ENCODE peak calls at places on chromosome 3, in four cellular contexts. K is stomach, P is cardiac fibroblast, D is body of pancreas. L is an unnamed sample.
A peak's percentile ranks its signal among the peaks of the same experiment; 100 is the strongest.

GRCh38 chr3:74614133-74614967 is at the start of gene CNTN3:
- DNase-seq in K (peak; percentile 43), P (peak; percentile 25), D (peak; percentile 67), L (peak; percentile 36)

GRCh38 chr3:141769171-141769894 is 6.1 kb downstream of the GRK7 start:
- DNase-seq in K (no peak), P (peak; percentile 25), D (no peak), L (peak; percentile 36)

GRCh38 chr3:134879991-134880390 is 84.9 kb downstream of the EPHB1 start:
- DNase-seq in K (no peak), P (no peak), D (no peak), L (no peak)

GRCh38 chr3:194283218-194284006 is 67.7 kb downstream of the CPN2 start:
- DNase-seq in K (no peak), P (no peak), D (no peak), L (peak; percentile 70)

GRCh38 chr3:123880998-123881561 is 3.1 kb downstream of the MYLK start:
- DNase-seq in K (no peak), P (peak; percentile 65), D (peak; percentile 17), L (peak; percentile 65)

GRCh38 chr3:30952786-30953185 is 58.3 kb upstream of the GADL1 start:
- DNase-seq in K (no peak), P (peak; percentile 27), D (no peak), L (peak; percentile 45)

GRCh38 chr3:33980252-33980651 is 181.8 kb downstream of the PDCD6IP start:
- DNase-seq in K (no peak), P (peak; percentile 85), D (peak; percentile 5), L (peak; percentile 68)

GRCh38 chr3:12716605-12717121 is 42.4 kb downstream of the TMEM40 start:
- DNase-seq in K (no peak), P (peak; percentile 37), D (no peak), L (peak; percentile 38)

GRCh38 chr3:144652573-144652972 is 681.0 kb downstream of the DIPK2A start:
- DNase-seq in K (no peak), P (peak; percentile 65), D (no peak), L (peak; percentile 33)

GRCh38 chr3:27426926-27427325 is 57.3 kb downstream of the SLC4A7 start:
- DNase-seq in K (no peak), P (no peak), D (no peak), L (no peak)

GRCh38 chr3:141237701-141238521 is 6.3 kb downstream of the PXYLP1 start:
- DNase-seq in K (peak; percentile 87), P (no peak), D (peak; percentile 96), L (no peak)

GRCh38 chr3:168002786-168003368 is 92.8 kb downstream of the GOLIM4 start:
- DNase-seq in K (peak; percentile 64), P (peak; percentile 77), D (peak; percentile 47), L (peak; percentile 78)

GRCh38 chr3:190586631-190587000 is 72.7 kb downstream of the IL1RAP start:
- DNase-seq in K (no peak), P (peak; percentile 90), D (no peak), L (peak; percentile 35)

GRCh38 chr3:176032043-176032442 is 1165.2 kb downstream of the TBL1XR1 start:
- DNase-seq in K (no peak), P (no peak), D (no peak), L (no peak)

GRCh38 chr3:68666409-68667193 is 265.7 kb downstream of the TAFA4 start:
- DNase-seq in K (no peak), P (no peak), D (no peak), L (no peak)

GRCh38 chr3:170899455-170899854 is 9.0 kb downstream of the EIF5A2 start:
- DNase-seq in K (no peak), P (no peak), D (no peak), L (no peak)

GRCh38 chr3:155676252-155676981 is 68.5 kb downstream of the PLCH1 start:
- DNase-seq in K (peak; percentile 43), P (peak; percentile 36), D (peak; percentile 55), L (peak; percentile 60)

GRCh38 chr3:174101244-174101643 is 703.7 kb downstream of the NLGN1 start:
- DNase-seq in K (no peak), P (no peak), D (no peak), L (no peak)

DNA sequence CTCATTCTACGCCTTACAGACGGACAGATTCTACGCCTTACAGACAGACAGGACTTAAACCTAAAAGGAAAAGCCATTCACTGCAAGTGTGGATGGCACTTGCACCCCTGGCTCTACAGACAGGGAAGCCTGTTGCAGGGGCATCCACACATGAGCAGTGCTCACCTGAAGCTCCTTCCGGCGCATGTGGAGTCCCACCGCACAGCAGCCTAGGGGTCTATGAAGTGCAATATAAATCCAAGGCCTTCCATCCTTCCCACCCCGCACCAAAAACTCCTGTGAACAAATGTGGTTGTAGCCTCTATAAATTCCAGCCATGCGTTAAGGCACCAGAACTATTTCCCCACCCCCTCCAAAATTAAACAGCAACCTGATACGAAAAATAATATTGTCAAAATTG is 121.3 kb downstream of the LRIG1 start:
- DNase-seq in K (no peak), P (no peak), D (no peak), L (no peak)
- H3K4me3 ChIP-seq in K (no peak overlapping the region), P (no peak overlapping the region), D (no peak overlapping the region), L (no peak overlapping the region)

GRCh38 chr3:185290266-185290665 is 36.4 kb upstream of the EHHADH start:
- DNase-seq in K (no peak), P (peak; percentile 18), D (no peak), L (no peak)
- TF ChIP-seq CTCF in K (no peak), P (no peak), D (no peak), L (no peak)

GRCh38 chr3:149657796-149658443 is at the start of gene WWTR1:
- DNase-seq in K (peak; percentile 88), P (peak; percentile 95), D (peak; percentile 92), L (peak; percentile 94)

GRCh38 chr3:149657458-149657795 is 398 bp downstream of the WWTR1 start:
- DNase-seq in K (peak; percentile 33), P (peak; percentile 73), D (peak; percentile 77), L (peak; percentile 70)

GRCh38 chr3:149654188-149654601 is 3.6 kb downstream of the WWTR1 start:
- DNase-seq in K (no peak), P (peak; percentile 81), D (no peak), L (peak; percentile 90)

GRCh38 chr3:149653564-149653963 is 4.3 kb downstream of the WWTR1 start:
- DNase-seq in K (no peak), P (no peak), D (no peak), L (no peak)

GRCh38 chr3:149655826-149656599 is 1.8 kb downstream of the WWTR1 start:
- DNase-seq in K (no peak), P (peak; percentile 44), D (no peak), L (no peak)
- H3K4me3 ChIP-seq in K (peak overlapping the region; percentile 63), P (peak overlapping the region; percentile 91), D (peak overlapping the region; percentile 10), L (peak overlapping the region; percentile 98)

DNA sequence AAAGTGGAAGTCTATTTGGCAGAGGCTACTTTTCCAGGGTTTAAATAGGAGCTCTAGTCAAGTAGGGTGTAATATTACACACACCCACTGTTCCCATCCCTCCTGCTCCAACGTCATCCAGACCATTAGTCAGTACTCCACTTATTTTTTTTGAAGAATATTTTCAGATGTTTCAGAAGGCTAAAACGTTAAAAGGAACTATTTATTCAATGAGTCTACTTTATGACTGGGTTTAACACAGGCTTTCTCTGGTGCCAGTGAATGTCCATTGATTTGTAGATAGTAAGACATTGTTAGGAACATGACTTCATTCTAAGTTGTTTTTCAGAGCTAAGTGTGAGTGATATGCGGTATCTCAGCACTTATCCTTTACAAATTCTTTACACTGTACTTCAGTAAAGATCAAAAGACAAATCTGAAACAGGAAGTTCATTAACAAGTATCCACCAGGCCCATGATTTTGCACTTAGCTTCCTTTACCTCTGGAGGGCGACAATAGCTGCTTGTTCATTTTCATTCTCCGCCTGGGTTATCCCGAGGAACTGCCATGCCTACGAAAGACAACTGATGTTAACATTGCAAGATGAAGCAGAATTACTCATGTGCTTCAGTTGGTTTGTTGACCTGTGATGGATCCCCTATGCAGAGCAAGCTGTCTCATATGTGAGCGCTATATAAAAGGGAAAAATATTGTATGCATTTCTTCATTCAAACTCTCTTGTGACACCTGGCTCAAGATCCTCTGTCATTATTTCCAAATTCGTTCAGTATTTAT is 158.7 kb downstream of the USP13 start:
- DNase-seq in K (peak; percentile 40), P (peak; percentile 91), D (peak; percentile 70), L (peak; percentile 86)
- TF ChIP-seq CTCF in K (peak; percentile 24), P (peak; percentile 69), D (peak; percentile 80), L (peak; percentile 80)

GRCh38 chr3:50568947-50569749 is at the start of gene HEMK1:
- DNase-seq in K (peak; percentile 99), P (peak; percentile 97), D (peak; percentile 99), L (peak; percentile 94)

GRCh38 chr3:50564321-50564720 is 3.2 kb downstream of the C3orf18 start:
- DNase-seq in K (no peak), P (no peak), D (no peak), L (no peak)

GRCh38 chr3:50563867-50564266 is 3.7 kb downstream of the C3orf18 start:
- DNase-seq in K (peak; percentile 45), P (no peak), D (no peak), L (no peak)

GRCh38 chr3:50567386-50568182 is at the start of gene C3orf18:
- DNase-seq in K (peak; percentile 95), P (peak; percentile 91), D (peak; percentile 91), L (peak; percentile 89)

GRCh38 chr3:50567011-50567385 is 549 bp downstream of the C3orf18 start:
- DNase-seq in K (no peak), P (no peak), D (no peak), L (no peak)
- H3K4me3 ChIP-seq in K (peak overlapping the region; percentile 68), P (peak overlapping the region; percentile 57), D (peak overlapping the region; percentile 23), L (peak overlapping the region; percentile 71)